ENCODE peak calls at places on chromosomes 7 and 10, in seven cellular contexts. W is stimulated activated CD8-positive, alpha-beta memory T cell treated with anti-CD3 and anti-CD28 coated beads, Interleukin-2, amount 100 ng/mL, for 48 hours; T is activated T-helper 1 cell treated with anti-CD3 and anti-CD28 coated beads, Interleukin-2, amount 50 U/mL, for 16 hours; M is RWPE1; E is activated T-cell treated with anti-CD3 and anti-CD28 coated beads, Interleukin-2, amount 50 U/mL, for 4 hours; D is naive B cell; Q is Calu3. J is an unnamed sample.
A peak's percentile ranks its signal among the peaks of the same experiment; 100 is the strongest.

GRCh38 chr7:158386355-158386618 is 201.3 kb downstream of the PTPRN2 start:
- DNase-seq in T (no peak), Q (no peak), W (no peak), M (no peak), E (no peak), D (no peak), J (no peak)

GRCh38 chr7:128887169-128888038 is 23.1 kb downstream of the KCP start:
- DNase-seq in W (no peak), M (no peak), D (no peak), E (no peak), T (no peak), Q (no peak), J (no peak)

GRCh38 chr10:34954142-34954541 is 136.0 kb downstream of the CUL2 start:
- DNase-seq in W (no peak), D (no peak), E (no peak), Q (peak; percentile 90), T (no peak), M (peak; percentile 67), J (no peak)

GRCh38 chr7:101299511-101300464 is 21.8 kb downstream of the IFT22 start:
- DNase-seq in E (no peak), W (no peak), M (no peak), Q (no peak), T (no peak), D (no peak), J (no peak)

GRCh38 chr10:24708081-24708480 is 15.6 kb downstream of the ARHGAP21 start:
- DNase-seq in W (no peak), T (no peak), D (no peak), E (no peak), M (no peak), Q (no peak), J (no peak)

GRCh38 chr10:3542185-3542611 is 242.8 kb downstream of the KLF6 start:
- DNase-seq in D (no peak), T (no peak), E (no peak), M (peak; percentile 74), W (no peak), Q (no peak), J (no peak)

GRCh38 chr7:32905175-32905662 is 13.7 kb upstream of the KBTBD2 start:
- DNase-seq in Q (peak; percentile 83), W (peak; percentile 56), T (peak; percentile 25), D (peak; percentile 38), E (peak; percentile 64), M (peak; percentile 63), J (peak; percentile 82)

GRCh38 chr10:67772151-67772550 is 65.8 kb downstream of the DNAJC12 start:
- DNase-seq in E (no peak), W (no peak), T (no peak), M (no peak), Q (no peak), D (no peak), J (no peak)

GRCh38 chr7:4006687-4007086 is 675.4 kb upstream of the FOXK1 start:
- DNase-seq in E (no peak), Q (no peak), M (peak; percentile 47), D (no peak), W (no peak), T (no peak), J (no peak)

J was measured in GF-D8.